ENCODE peak calls at places on chromosomes 3 and 15, in nine cellular contexts. U, G, O, Y, P, B, V, X and A are unnamed samples.

GRCh38 chr15:101156509-101157159 is 95.2 kb downstream of the CHSY1 start:
- DNase-seq in U (no peak), G (peak), O (peak), Y (peak), P (peak), B (no peak), V (no peak), X (no peak), A (no peak)

GRCh38 chr3:152688313-152688712 is 146.6 kb upstream of the P2RY1 start:
- DNase-seq in U (no peak), G (no peak), O (no peak), Y (no peak), P (no peak), B (peak), V (no peak), X (peak), A (no peak)

GRCh38 chr15:75720787-75721461 is 8.3 kb upstream of the CSPG4 start:
- DNase-seq in U (no peak), G (peak), O (peak), Y (peak), P (peak), B (peak), V (peak), X (peak), A (peak)

GRCh38 chr15:45254405-45255293 is 2.6 kb downstream of the SLC28A2 start:
- DNase-seq in U (no peak), G (peak), O (no peak), Y (peak), P (peak), B (peak), V (peak), X (peak), A (peak)

GRCh38 chr3:136699271-136699828 is 52.8 kb downstream of the STAG1 start:
- DNase-seq in U (no peak), G (peak), O (no peak), Y (no peak), P (no peak), B (no peak), V (no peak), X (no peak), A (peak)

GRCh38 chr15:77024273-77025065 is 29.5 kb downstream of the PSTPIP1 start:
- DNase-seq in U (peak), G (peak), O (peak), Y (peak), P (no peak), B (peak), V (peak), X (peak), A (peak)

GRCh38 chr3:23837691-23838090 is 31.9 kb downstream of the UBE2E1 start:
- DNase-seq in U (no peak), G (no peak), O (no peak), Y (no peak), P (no peak), B (no peak), V (no peak), X (no peak), A (no peak)

GRCh38 chr3:49298511-49298910 is 21.5 kb upstream of the C3orf62 start:
- DNase-seq in U (no peak), G (no peak), O (no peak), Y (no peak), P (no peak), B (no peak), V (no peak), X (peak), A (no peak)

GRCh38 chr15:48463366-48463880 is 132.2 kb downstream of the DUT start:
- DNase-seq in U (no peak), G (no peak), O (no peak), Y (peak), P (no peak), B (no peak), V (no peak), X (peak), A (no peak)

GRCh38 chr3:129224984-129225393 is 24.4 kb upstream of the COPG1 start:
- DNase-seq in U (peak), G (peak), O (peak), Y (peak), P (peak), B (peak), V (peak), X (peak), A (peak)

GRCh38 chr3:32603064-32603463 is 32.4 kb upstream of the DYNC1LI1 start:
- DNase-seq in U (no peak), G (no peak), O (no peak), Y (no peak), P (no peak), B (no peak), V (no peak), X (no peak), A (no peak)

GRCh38 chr3:81871358-81872152 is 110.1 kb upstream of the GBE1 start:
- DNase-seq in U (no peak), G (no peak), O (peak), Y (no peak), P (no peak), B (no peak), V (no peak), X (no peak), A (peak)

GRCh38 chr3:55512586-55513343 is 25.7 kb upstream of the WNT5A start:
- DNase-seq in U (no peak), G (no peak), O (no peak), Y (no peak), P (no peak), B (no peak), V (no peak), X (no peak), A (no peak)

GRCh38 chr3:65233561-65233960 is 545.8 kb upstream of the ADAMTS9 start:
- DNase-seq in U (no peak), G (no peak), O (no peak), Y (no peak), P (peak), B (no peak), V (no peak), X (no peak), A (no peak)

GRCh38 chr15:68330911-68331310 is 53.4 kb downstream of the FEM1B start:
- DNase-seq in U (no peak), G (no peak), O (no peak), Y (no peak), P (peak), B (no peak), V (no peak), X (no peak), A (no peak)

GRCh38 chr15:25092661-25093060 is 137.9 kb downstream of the SNRPN start:
- DNase-seq in U (no peak), G (peak), O (no peak), Y (no peak), P (peak), B (no peak), V (no peak), X (no peak), A (peak)

GRCh38 chr3:87287025-87287424 is 10.6 kb upstream of the POU1F1 start:
- DNase-seq in U (no peak), G (peak), O (no peak), Y (peak), P (peak), B (peak), V (no peak), X (no peak), A (peak)

GRCh38 chr3:160140756-160141155 is 84.5 kb upstream of the C3orf80 start:
- DNase-seq in U (no peak), G (no peak), O (no peak), Y (no peak), P (no peak), B (peak), V (no peak), X (no peak), A (no peak)

GRCh38 chr3:66809579-66809958 is 188.5 kb upstream of the KBTBD8 start:
- DNase-seq in U (peak), G (no peak), O (no peak), Y (no peak), P (no peak), B (no peak), V (peak), X (no peak), A (no peak)

GRCh38 chr15:40854161-40854560 is 10.3 kb downstream of the SPINT1 start:
- DNase-seq in U (no peak), G (no peak), O (no peak), Y (no peak), P (no peak), B (no peak), V (no peak), X (no peak), A (no peak)

GRCh38 chr3:139935071-139935865 is at the start of gene CLSTN2:
- DNase-seq in U (peak), G (peak), O (peak), Y (peak), P (peak), B (peak), V (peak), X (peak), A (peak)
- H3K4me3 ChIP-seq in U (peak), G (peak), O (peak), Y (no peak), P (peak), B (no peak), V (peak), X (peak), A (no peak)

GRCh38 chr3:60475096-60475495 is 776.2 kb downstream of the FHIT start:
- DNase-seq in U (no peak), G (no peak), O (no peak), Y (no peak), P (no peak), B (no peak), V (no peak), X (no peak), A (no peak)

GRCh38 chr3:60463655-60464054 is 787.6 kb downstream of the FHIT start:
- DNase-seq in U (no peak), G (no peak), O (no peak), Y (no peak), P (no peak), B (no peak), V (no peak), X (no peak), A (no peak)

DNA sequence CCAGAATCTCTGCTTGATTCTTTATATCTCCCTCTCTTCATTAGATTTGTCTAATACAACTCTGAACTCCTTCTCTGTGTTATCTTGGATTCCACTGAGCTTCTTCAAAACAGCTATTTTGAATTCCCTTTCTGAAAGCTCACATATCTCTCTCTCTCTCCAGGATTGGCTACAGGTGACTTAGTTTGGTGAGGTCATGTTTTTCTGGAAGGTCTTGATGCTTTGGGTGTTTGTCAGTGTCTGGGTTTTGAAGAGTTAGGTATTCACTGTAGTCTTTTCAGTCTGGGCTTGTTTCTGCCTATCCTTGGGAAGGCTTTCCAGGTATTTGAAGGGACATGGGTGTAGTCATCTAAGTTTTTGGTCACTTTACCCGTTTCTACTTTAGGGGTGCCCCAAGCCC is 781.8 kb downstream of the FHIT start:
- DNase-seq in U (no peak), G (no peak), O (no peak), Y (no peak), P (no peak), B (no peak), V (no peak), X (no peak), A (no peak)
- H3K4me3 ChIP-seq in U (no peak), G (no peak), O (no peak), Y (no peak), P (no peak), B (no peak), V (no peak), X (no peak), A (no peak)

GRCh38 chr15:50181206-50181982 is 602 bp upstream of the SLC27A2 start:
- DNase-seq in U (no peak), G (no peak), O (no peak), Y (no peak), P (no peak), B (no peak), V (no peak), X (no peak), A (no peak)
- H3K4me3 ChIP-seq in U (peak), G (no peak), O (peak), Y (no peak), P (peak), B (peak), V (peak), X (peak), A (no peak)

GRCh38 chr3:69353088-69353478 is 32.8 kb downstream of the FRMD4B start:
- DNase-seq in U (no peak), G (no peak), O (no peak), Y (no peak), P (no peak), B (no peak), V (no peak), X (no peak), A (no peak)
- H3K4me3 ChIP-seq in U (no peak), G (no peak), O (no peak), Y (no peak), P (no peak), B (no peak), V (no peak), X (no peak), A (no peak)

GRCh38 chr3:15329058-15330005 is 3.1 kb downstream of the SH3BP5 start:
- DNase-seq in U (no peak), G (no peak), O (no peak), Y (peak), P (no peak), B (no peak), V (no peak), X (no peak), A (no peak)
- H3K4me3 ChIP-seq in U (no peak), G (no peak), O (peak), Y (no peak), P (no peak), B (no peak), V (no peak), X (no peak), A (no peak)

GRCh38 chr15:55106155-55106554 is 90.6 kb downstream of the RSL24D1 start:
- DNase-seq in U (no peak), G (no peak), O (no peak), Y (peak), P (no peak), B (peak), V (no peak), X (no peak), A (no peak)

GRCh38 chr15:55110446-55110845 is 86.3 kb downstream of the RSL24D1 start:
- DNase-seq in U (no peak), G (no peak), O (no peak), Y (no peak), P (no peak), B (no peak), V (no peak), X (no peak), A (no peak)

GRCh38 chr15:55108448-55108847 is 88.3 kb downstream of the RSL24D1 start:
- DNase-seq in U (no peak), G (no peak), O (no peak), Y (no peak), P (no peak), B (no peak), V (no peak), X (no peak), A (no peak)

DNA sequence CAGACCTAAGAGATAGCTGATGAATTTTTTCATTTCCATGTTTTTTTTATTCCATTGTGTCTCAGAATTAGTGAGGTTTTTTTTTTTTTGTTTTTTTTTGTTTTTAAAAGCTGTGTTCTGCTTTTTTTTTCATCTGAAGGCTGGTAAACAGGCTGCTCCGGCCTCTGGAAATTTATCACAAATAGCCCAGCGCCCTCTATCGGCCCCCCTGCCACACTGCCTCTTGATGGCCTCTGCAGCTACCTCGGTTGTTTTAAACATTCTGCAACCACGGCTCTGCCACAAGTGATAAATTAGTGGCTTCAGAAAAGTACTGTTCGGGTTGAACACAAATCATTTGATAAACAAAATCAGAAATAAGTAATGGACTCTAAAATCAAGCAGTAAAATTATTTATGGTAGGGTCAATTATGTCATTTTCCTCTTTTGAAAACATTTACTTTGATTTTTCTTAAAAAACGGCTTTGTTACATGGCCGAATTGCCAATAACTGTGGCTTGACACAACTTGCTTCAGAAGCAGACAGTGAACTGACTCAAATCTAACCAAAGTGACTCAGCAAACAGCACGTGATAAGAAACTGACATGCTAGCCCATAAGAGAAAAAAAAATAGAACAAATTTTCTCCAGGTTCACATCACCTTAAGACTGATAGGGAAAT is 87.8 kb downstream of the RSL24D1 start:
- DNase-seq in U (peak), G (peak), O (peak), Y (peak), P (no peak), B (peak), V (peak), X (peak), A (peak)
- H3K4me3 ChIP-seq in U (no peak), G (no peak), O (no peak), Y (no peak), P (no peak), B (no peak), V (no peak), X (no peak), A (no peak)

GRCh38 chr3:98565237-98565643 is 28.2 kb downstream of the CPOX start:
- DNase-seq in U (no peak), G (no peak), O (no peak), Y (no peak), P (no peak), B (no peak), V (no peak), X (no peak), A (no peak)
- H3K4me3 ChIP-seq in U (no peak), G (no peak), O (no peak), Y (no peak), P (no peak), B (no peak), V (no peak), X (no peak), A (no peak)

GRCh38 chr3:194367992-194368841 is 1.3 kb downstream of the LRRC15 start:
- DNase-seq in U (no peak), G (peak), O (peak), Y (peak), P (peak), B (no peak), V (no peak), X (no peak), A (no peak)
- H3K4me3 ChIP-seq in U (no peak), G (no peak), O (no peak), Y (no peak), P (no peak), B (no peak), V (no peak), X (no peak), A (no peak)

DNA sequence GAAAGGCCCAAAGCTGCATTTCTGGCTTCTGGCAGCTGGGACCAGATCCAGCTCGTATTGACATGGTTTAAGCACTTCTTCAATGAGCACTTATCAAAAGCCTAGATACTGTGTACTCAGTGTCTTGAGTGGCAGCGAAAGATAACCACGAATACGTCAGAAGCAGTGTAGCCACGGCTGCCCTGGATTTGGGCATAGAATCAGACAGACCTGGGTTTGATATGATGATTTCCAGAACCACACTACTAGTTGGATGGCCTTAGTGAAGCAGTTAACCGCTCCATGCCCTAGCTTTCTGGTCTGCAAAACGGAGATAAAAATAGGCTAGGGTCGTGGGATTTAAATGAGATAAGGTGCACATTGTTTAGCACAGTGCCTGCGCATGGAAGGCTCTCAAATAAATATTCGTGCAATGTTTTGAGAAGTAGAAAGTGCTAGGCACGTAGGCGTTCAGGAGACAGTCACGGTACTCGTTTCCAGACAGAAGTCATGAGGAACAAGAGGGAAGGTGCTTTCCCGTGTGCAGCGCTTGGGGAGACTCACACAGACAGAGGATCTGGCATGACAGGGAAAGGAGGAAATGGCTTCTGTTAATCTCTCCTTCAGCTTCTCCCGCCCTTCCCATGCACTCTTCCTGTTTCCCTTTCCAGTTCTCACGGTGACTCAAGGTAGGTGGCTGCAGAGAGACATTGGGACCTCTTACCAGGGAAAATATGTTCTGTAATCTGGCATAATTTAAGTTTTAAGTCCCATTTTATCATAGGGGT is 70.3 kb downstream of the CCNL1 start:
- DNase-seq in U (peak), G (peak), O (no peak), Y (peak), P (no peak), B (peak), V (peak), X (peak), A (peak)
- H3K4me3 ChIP-seq in U (peak), G (peak), O (peak), Y (no peak), P (peak), B (peak), V (peak), X (peak), A (peak)

GRCh38 chr15:60477164-60477563 is 1.8 kb downstream of the ICE2 start:
- DNase-seq in U (no peak), G (peak), O (no peak), Y (peak), P (peak), B (no peak), V (no peak), X (no peak), A (no peak)
- H3K4me3 ChIP-seq in U (no peak), G (no peak), O (peak), Y (no peak), P (peak), B (no peak), V (no peak), X (peak), A (peak)